ENCODE peak calls at places on chromosomes 6 and 20, in six cellular contexts. B, R, X, N, O and T are unnamed samples.

GRCh38 chr6:3489032-3489757 is 32.3 kb upstream of the SLC22A23 start:
- DNase-seq in B (no peak), R (no peak), X (no peak), N (no peak), O (no peak), T (no peak)

GRCh38 chr20:50434653-50435396 is 75.4 kb upstream of the PTPN1 start:
- DNase-seq in B (no peak), R (no peak), X (no peak), N (no peak), O (no peak), T (no peak)

GRCh38 chr6:88349511-88349910 is 183.4 kb upstream of the CNR1 start:
- DNase-seq in B (no peak), R (no peak), X (no peak), N (no peak), O (no peak), T (no peak)

GRCh38 chr6:156695747-156696146 is 81.4 kb upstream of the ARID1B start:
- DNase-seq in B (no peak), R (no peak), X (no peak), N (no peak), O (no peak), T (no peak)

GRCh38 chr20:20205862-20206236 is 153.5 kb downstream of the CFAP61 start:
- DNase-seq in B (no peak), R (no peak), X (no peak), N (no peak), O (no peak), T (no peak)

GRCh38 chr6:36314221-36315014 is 22.3 kb downstream of the BNIP5 start:
- DNase-seq in B (no peak), R (no peak), X (no peak), N (no peak), O (no peak), T (no peak)

GRCh38 chr6:13814938-13815575 is 700 bp upstream of the MCUR1 start:
- DNase-seq in B (no peak), R (peak; percentile 78), X (no peak), N (no peak), O (no peak), T (no peak)

GRCh38 chr6:131255434-131255833 is 120.2 kb downstream of the AKAP7 start:
- DNase-seq in B (no peak), R (no peak), X (no peak), N (no peak), O (no peak), T (no peak)

GRCh38 chr6:101085327-101085726 is 204.2 kb upstream of the ASCC3 start:
- DNase-seq in B (no peak), R (no peak), X (no peak), N (no peak), O (no peak), T (no peak)

GRCh38 chr6:16751251-16751946 is 9.9 kb downstream of the ATXN1 start:
- DNase-seq in B (no peak), R (no peak), X (no peak), N (no peak), O (no peak), T (no peak)

GRCh38 chr6:87391334-87391733 is 16.4 kb upstream of the CFAP206 start:
- DNase-seq in B (no peak), R (peak; percentile 63), X (no peak), N (peak; percentile 64), O (no peak), T (no peak)

GRCh38 chr20:32484221-32485125 is 100.7 kb downstream of the NOL4L start:
- DNase-seq in B (peak; percentile 40), R (no peak), X (peak; percentile 67), N (peak; percentile 42), O (no peak), T (no peak)

GRCh38 chr6:37675606-37676005 is 22.1 kb downstream of the MDGA1 start:
- DNase-seq in B (no peak), R (no peak), X (no peak), N (no peak), O (no peak), T (no peak)

DNA sequence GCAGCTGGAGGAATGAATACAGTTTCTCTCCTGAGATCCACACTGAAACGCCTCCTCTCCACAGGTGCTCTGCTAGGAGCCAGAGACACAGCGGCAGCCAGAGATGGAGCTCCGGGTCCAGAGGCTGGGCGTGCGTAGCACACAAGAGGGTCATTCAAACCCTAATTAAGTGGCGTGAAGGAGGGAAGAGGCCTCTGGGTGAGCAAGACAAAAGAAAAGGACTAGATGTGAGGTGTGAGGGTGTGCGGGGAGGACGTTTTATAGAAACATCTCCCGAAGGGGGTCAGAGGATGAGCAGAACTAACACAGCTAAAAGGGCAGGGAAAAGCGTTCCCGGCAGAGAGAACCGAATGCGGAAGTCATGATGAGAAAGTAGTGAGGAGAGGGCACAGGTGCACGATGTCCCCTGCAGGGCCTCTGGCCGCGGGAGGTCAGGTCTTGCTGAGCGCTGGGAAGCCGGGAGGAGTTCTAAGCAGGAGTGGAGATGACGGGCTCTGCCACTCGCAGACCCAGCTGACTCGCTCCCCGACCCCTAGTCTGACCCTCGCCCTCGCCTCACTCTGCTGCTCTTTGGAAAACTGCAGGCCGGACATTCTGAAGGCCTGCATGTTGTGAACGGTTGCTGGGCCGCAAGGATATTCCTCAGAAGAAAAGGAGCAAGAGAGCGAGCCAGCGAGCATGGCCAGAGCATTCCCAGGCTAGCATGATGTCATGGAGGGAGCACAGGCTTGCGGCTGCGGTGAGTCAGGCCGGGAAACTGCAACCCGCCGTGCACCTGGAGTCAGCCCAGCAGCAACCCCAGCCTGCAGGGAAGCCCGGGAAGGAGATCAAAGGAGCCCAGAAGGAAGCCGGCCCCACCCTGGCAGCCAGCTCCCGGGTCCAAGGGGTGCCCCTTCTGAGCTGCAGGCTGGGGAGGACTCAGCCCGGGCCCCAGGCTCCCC is 54.2 kb downstream of the BMP7 start:
- DNase-seq in B (peak; percentile 93), R (no peak), X (peak; percentile 66), N (peak; percentile 50), O (peak; percentile 62), T (peak; percentile 59)
- H3K4me3 ChIP-seq in B (no peak overlapping the region), R (no peak overlapping the region), X (no peak overlapping the region), N (no peak overlapping the region), O (no peak overlapping the region), T (no peak overlapping the region)

DNA sequence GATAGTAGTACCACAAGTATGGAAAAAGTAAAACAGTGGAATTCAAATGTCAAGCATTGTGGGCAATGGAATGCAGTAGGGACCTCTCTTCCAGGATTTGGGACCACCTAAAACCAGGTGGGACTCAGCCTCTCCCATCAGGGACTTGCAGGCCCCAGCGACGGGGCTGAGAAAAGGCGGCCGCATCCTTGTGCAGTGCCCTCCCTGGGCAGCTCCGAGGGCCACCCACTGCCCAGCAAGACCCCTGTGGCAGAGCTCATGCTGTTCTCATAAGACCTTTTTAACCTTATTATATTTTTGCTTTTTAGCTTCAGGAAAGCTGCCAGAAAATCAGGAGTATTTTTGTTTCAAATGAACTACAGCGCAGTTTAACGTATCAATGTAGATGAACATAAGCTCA is 142.6 kb upstream of the RPS6KA2 start:
- DNase-seq in B (no peak), R (no peak), X (no peak), N (no peak), O (no peak), T (peak; percentile 58)
- TF ChIP-seq CTCF in B (no peak), R (no peak), X (no peak), N (no peak), O (no peak), T (no peak)

GRCh38 chr6:10578718-10579117 is 57.6 kb downstream of the GCNT2 start:
- DNase-seq in B (no peak), R (no peak), X (no peak), N (no peak), O (no peak), T (no peak)
- TF ChIP-seq POLR2A in B (no peak), R (no peak), X (no peak), N (no peak), O (no peak), T (no peak)

GRCh38 chr6:41049955-41050354 is 3.0 kb upstream of the APOBEC2 start:
- DNase-seq in B (no peak), R (no peak), X (no peak), N (no peak), O (no peak), T (no peak)

GRCh38 chr6:41055149-41055548 is 2.1 kb downstream of the APOBEC2 start:
- DNase-seq in B (peak; percentile 10), R (no peak), X (no peak), N (no peak), O (no peak), T (no peak)

GRCh38 chr6:41049548-41049947 is 3.5 kb upstream of the APOBEC2 start:
- DNase-seq in B (no peak), R (no peak), X (no peak), N (no peak), O (no peak), T (peak; percentile 48)

GRCh38 chr6:41051873-41052272 is 1.1 kb upstream of the APOBEC2 start:
- DNase-seq in B (no peak), R (no peak), X (no peak), N (no peak), O (no peak), T (no peak)

GRCh38 chr6:41053056-41053455 is at the start of gene APOBEC2:
- DNase-seq in B (peak; percentile 70), R (no peak), X (no peak), N (no peak), O (no peak), T (no peak)
- H3K4me3 ChIP-seq in B (no peak within 1 kb of the TSS), R (no peak within 1 kb of the TSS), X (no peak within 1 kb of the TSS), N (no peak within 1 kb of the TSS), O (no peak within 1 kb of the TSS), T (no peak within 1 kb of the TSS)

DNA sequence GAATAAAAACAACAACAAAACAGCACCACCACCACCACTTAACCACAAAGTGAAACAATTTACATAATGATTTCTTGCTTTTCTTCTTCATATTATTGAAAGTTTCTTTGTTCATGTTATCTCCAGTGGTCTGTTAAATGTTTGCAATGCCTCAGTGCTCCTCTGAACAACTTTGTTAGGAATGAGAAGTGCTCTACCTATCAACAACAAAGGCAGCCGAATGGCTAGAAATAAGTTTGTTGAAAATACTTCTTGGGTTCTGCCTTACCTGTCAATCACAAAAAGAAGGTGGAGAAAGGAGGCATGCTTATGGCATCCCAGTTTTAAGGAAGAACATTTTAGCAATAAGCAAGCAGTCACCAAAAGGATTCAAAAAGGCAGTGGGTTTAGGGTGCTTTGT is 490.2 kb downstream of the PRKN start:
- DNase-seq in B (no peak), R (no peak), X (no peak), N (no peak), O (no peak), T (no peak)
- TF ChIP-seq CTCF in B (no peak), R (no peak), X (no peak), N (no peak), O (no peak), T (no peak)

DNA sequence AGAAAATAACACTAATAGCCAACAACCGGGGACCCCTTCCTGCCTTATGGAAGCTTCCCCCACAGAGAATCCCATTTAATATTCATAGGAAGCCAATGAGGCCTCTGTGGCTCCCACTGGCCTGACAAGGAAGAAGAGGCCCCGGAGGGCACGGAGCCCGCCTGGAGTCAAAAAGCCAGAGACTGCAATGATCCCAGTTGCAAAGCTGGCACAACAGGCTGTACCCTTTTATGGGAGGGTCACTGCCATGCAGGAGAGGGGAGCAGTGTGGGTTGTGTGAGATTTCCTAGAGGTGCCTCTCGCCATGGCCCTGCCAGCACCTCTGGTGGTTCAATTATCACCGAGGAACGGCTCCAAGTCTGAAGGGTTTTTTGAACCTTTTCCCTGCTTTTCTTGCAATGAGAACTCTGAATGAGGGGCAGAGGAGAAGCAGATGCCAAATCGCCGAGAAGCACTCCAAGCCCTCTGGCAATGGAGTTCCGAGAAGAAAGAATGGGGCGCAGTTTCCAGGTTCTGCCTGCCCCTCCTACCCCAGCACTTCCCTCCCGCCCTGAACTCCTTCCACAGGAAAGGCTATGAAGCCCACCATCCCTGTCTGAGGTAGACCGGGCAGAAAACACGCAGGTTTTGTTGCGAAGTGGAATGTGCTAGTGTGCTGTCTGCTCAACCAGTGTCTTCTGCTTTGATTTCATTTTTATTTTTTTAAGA is 96.0 kb downstream of the THBS2 start:
- DNase-seq in B (no peak), R (no peak), X (no peak), N (no peak), O (no peak), T (no peak)
- TF ChIP-seq POLR2A in B (no peak), R (no peak), X (no peak), N (no peak), O (no peak), T (no peak)